ENCODE peak calls at places on chromosomes 16 and 17, in nine cellular contexts. Q is AG04449, P is astrocyte of the spinal cord, D is endodermal cell, Z is PC-3, G is mucosa of descending colon, N is AG10803, F is heart left ventricle, A is cardiac muscle cell. B is an unnamed sample.

GRCh38 chr17:74814453-74814852 is 38.3 kb upstream of the NAT9 start:
- DNase-seq in Q (no peak), N (no peak), Z (peak; percentile 27), G (no peak), P (no peak), A (no peak), F (no peak), D (no peak), B (no peak)

GRCh38 chr17:57856792-57857620 is 7.2 kb upstream of the MRPS23 start:
- DNase-seq in D (no peak), Z (no peak), F (no peak), P (no peak), A (no peak), N (no peak), Q (no peak), G (no peak), B (no peak)

GRCh38 chr16:70684146-70685060 is 1.4 kb downstream of the MTSS2 start:
- DNase-seq in Q (no peak), G (peak; percentile 52), D (no peak), P (no peak), Z (no peak), F (peak; percentile 49), A (no peak), N (no peak), B (no peak)

GRCh38 chr17:69609495-69610315 is 195.2 kb downstream of the MAP2K6 start:
- DNase-seq in A (peak; percentile 17), P (peak; percentile 59), G (no peak), D (peak; percentile 74), N (peak; percentile 81), F (no peak), Q (no peak), Z (peak; percentile 68), B (peak; percentile 45)

GRCh38 chr17:14827394-14827793 is 437.7 kb downstream of the PMP22 start:
- DNase-seq in G (no peak), P (no peak), Z (no peak), A (no peak), D (no peak), Q (no peak), N (no peak), F (no peak), B (no peak)

GRCh38 chr17:54745239-54745638 is 155.4 kb upstream of the TOM1L1 start:
- DNase-seq in A (no peak), Z (no peak), F (no peak), Q (no peak), P (no peak), G (no peak), N (no peak), D (no peak), B (no peak)

GRCh38 chr17:44847581-44847980 is at the start of gene HIGD1B:
- DNase-seq in Q (no peak), D (no peak), Z (no peak), G (no peak), P (no peak), N (no peak), F (peak; percentile 56), A (no peak), B (no peak)

GRCh38 chr17:75634754-75635609 is 1.7 kb downstream of the SMIM5 start:
- DNase-seq in F (peak; percentile 40), N (no peak), Q (no peak), A (no peak), D (no peak), P (no peak), G (peak; percentile 52), Z (no peak), B (no peak)

GRCh38 chr17:6639651-6640535 is 618 bp downstream of the KIAA0753 start:
- DNase-seq in A (peak; percentile 66), Q (no peak), P (peak; percentile 9), D (peak; percentile 80), G (peak; percentile 70), N (peak; percentile 48), Z (peak; percentile 39), F (peak; percentile 41), B (peak; percentile 28)

GRCh38 chr16:69481901-69482341 is 57.5 kb downstream of the CYB5B start:
- DNase-seq in Z (no peak), P (peak; percentile 64), Q (no peak), D (peak; percentile 67), N (peak; percentile 89), F (peak; percentile 90), A (no peak), G (peak; percentile 72), B (peak; percentile 82)

GRCh38 chr17:17496189-17497064 is at the start of gene RASD1:
- DNase-seq in Z (peak; percentile 94), F (peak; percentile 94), D (peak; percentile 97), Q (no peak), P (peak; percentile 84), N (peak; percentile 87), A (peak; percentile 93), G (peak; percentile 91), B (peak; percentile 80)

GRCh38 chr17:17493249-17493985 is 2.8 kb downstream of the RASD1 start:
- DNase-seq in D (peak; percentile 76), Z (peak; percentile 31), G (no peak), A (no peak), P (no peak), F (no peak), N (no peak), Q (no peak), B (peak; percentile 54)

GRCh38 chr17:17495448-17496188 is 577 bp downstream of the RASD1 start:
- DNase-seq in D (peak; percentile 90), N (peak; percentile 10), Q (no peak), P (peak; percentile 59), G (peak; percentile 48), Z (peak; percentile 22), F (no peak), A (peak; percentile 39), B (peak; percentile 28)

GRCh38 chr17:17493986-17494466 is 2.2 kb downstream of the RASD1 start:
- DNase-seq in A (no peak), Q (no peak), G (no peak), N (no peak), D (peak; percentile 50), P (no peak), F (no peak), Z (no peak), B (no peak)

GRCh38 chr17:17494499-17495447 is 1.4 kb downstream of the RASD1 start:
- DNase-seq in D (peak; percentile 91), F (peak; percentile 70), Q (no peak), A (peak; percentile 66), G (peak; percentile 68), Z (peak; percentile 60), P (peak; percentile 37), N (peak; percentile 43), B (peak; percentile 47)
- H3K4me3 ChIP-seq in D (peak overlapping the region; percentile 77), F (peak overlapping the region; percentile 70), Q (peak overlapping the region; percentile 37), A (peak overlapping the region; percentile 53), G (peak overlapping the region; percentile 22), Z (peak overlapping the region; percentile 86), P (peak overlapping the region; percentile 29), N (peak overlapping the region; percentile 47), B (peak overlapping the region; percentile 30)

DNA sequence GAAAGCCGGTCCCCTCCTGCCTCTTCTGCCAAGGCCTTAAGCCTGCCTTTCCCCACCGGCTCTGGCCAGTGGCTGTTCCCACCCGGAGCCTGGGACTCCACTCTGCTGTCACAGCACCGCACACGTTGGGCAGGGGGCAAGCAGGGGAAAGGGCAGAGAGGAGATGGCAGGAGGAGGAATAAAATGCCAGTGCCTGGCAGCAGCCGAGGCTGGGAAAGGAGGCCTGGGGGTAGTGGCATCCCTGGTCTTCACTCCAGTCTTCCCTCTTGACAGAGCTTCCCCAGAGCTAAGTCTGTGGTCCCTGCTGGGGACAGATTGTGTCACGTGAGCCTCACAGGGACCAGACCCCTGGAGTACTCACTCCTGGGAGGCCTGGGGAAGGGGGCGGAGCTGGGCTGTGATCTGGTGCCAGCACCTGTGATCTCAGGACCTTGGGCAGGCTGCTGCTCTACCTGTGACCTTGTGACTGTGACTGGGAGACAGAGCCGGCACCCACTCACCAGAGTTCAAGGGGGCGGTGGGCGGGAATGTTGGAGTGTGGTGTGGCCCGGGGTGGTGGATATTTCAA is 97.2 kb upstream of the GSE1 start:
- DNase-seq in P (no peak), D (peak; percentile 67), Q (no peak), N (no peak), A (peak; percentile 83), Z (no peak), F (no peak), G (no peak), B (no peak)
- TF ChIP-seq CTCF in P (no peak), D (no peak), Q (no peak), N (no peak), A (no peak), Z (no peak), F (no peak), G (no peak), B (no peak)

GRCh38 chr17:63697341-63698286 is 2.3 kb downstream of the LIMD2 start:
- DNase-seq in Z (peak; percentile 74), N (peak; percentile 28), P (no peak), G (peak; percentile 90), F (peak; percentile 54), Q (no peak), D (peak; percentile 91), A (no peak), B (peak; percentile 32)

GRCh38 chr17:63695889-63696288 is 4.0 kb downstream of the LIMD2 start:
- DNase-seq in N (no peak), Q (no peak), A (no peak), P (no peak), D (peak; percentile 56), F (no peak), G (no peak), Z (no peak), B (no peak)

GRCh38 chr17:63694974-63695773 is 4.8 kb downstream of the LIMD2 start:
- DNase-seq in Q (no peak), A (no peak), D (peak; percentile 49), N (no peak), G (no peak), P (no peak), F (no peak), Z (no peak), B (no peak)

GRCh38 chr17:63698381-63698885 is 1.5 kb downstream of the LIMD2 start:
- DNase-seq in P (no peak), G (no peak), Q (no peak), Z (no peak), D (no peak), A (no peak), N (no peak), F (no peak), B (no peak)

GRCh38 chr17:63696381-63696961 is 3.5 kb downstream of the LIMD2 start:
- DNase-seq in N (peak; percentile 38), Q (no peak), G (no peak), P (peak; percentile 34), A (peak; percentile 53), F (no peak), D (peak; percentile 93), Z (peak; percentile 55), B (peak; percentile 51)
- H3K4me3 ChIP-seq in N (no peak overlapping the region), Q (no peak overlapping the region), G (no peak overlapping the region), P (no peak overlapping the region), A (no peak overlapping the region), F (peak overlapping the region; percentile 73), D (no peak overlapping the region), Z (no peak overlapping the region), B (no peak overlapping the region)

DNA sequence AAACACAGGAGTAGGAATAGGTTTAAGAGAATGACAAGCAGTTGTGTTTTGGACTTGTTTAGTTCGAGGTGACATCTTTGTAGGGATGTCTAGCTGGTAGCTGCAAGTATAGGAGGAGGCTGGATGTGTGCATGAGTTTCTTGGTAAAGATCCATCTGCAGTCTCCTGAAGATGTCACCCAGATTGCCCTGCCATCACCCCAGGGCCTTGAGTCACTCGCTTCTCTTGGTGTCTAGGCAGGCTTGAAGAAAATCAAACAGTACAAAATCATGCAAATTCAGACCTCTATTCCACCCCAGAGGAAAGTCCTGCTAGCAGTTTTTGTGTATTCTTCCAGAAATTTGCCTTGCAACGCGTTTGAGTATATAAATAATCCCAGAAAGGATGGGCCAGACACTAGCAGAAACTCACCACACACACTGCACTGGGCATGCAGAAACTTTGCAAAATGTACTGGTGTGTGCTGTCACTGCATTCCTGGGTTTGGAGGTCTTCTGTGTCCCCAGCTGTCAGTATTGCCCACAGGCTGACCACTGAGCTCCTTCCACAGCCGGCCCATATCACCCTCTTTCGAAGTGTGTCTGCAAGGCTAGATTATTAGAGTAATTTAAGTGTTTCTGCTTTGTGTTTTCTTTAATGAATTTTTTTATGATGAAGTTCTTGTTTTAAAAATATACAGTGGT is 51.5 kb downstream of the TENT4B start:
- DNase-seq in D (no peak), A (no peak), F (no peak), Q (no peak), N (peak; percentile 50), Z (no peak), P (no peak), G (no peak), B (peak; percentile 26)
- TF ChIP-seq CTCF in D (no peak), A (no peak), F (no peak), Q (no peak), N (no peak), Z (no peak), P (no peak), G (no peak), B (no peak)

B was measured in fibroblast of mammary gland.